ENCODE peak calls at places on chromosomes 6 and 20, in five cellular contexts. T is germinal center, E is AG08396, H is NCI-H2171 treated with DMSO at 0.1 percent for 48 hours, U is cardiac muscle cell. Z is an unnamed sample.
A peak's percentile ranks its signal among the peaks of the same experiment; 100 is the strongest.

GRCh38 chr6:150712502-150713252 is 113.0 kb downstream of the PLEKHG1 start:
- DNase-seq in H (no peak), T (no peak), U (no peak), E (no peak), Z (no peak)

GRCh38 chr6:24775520-24776058 is 852 bp downstream of the GMNN start:
- DNase-seq in U (peak; percentile 44), H (no peak), T (no peak), E (peak; percentile 39), Z (no peak)

GRCh38 chr20:25242231-25242630 is 5.7 kb upstream of the PYGB start:
- DNase-seq in H (no peak), U (no peak), T (no peak), E (no peak), Z (no peak)

GRCh38 chr6:36595168-36595818 is 1.1 kb downstream of the SRSF3 start:
- DNase-seq in T (no peak), H (peak; percentile 45), U (peak; percentile 53), E (peak; percentile 26), Z (no peak)

GRCh38 chr6:33199687-33200233 is 705 bp downstream of the RXRB start:
- DNase-seq in H (peak; percentile 75), T (peak; percentile 77), E (peak; percentile 68), U (peak; percentile 85), Z (no peak)

GRCh38 chr20:45907219-45907948 is 4.6 kb downstream of the PLTP start:
- DNase-seq in E (no peak), T (no peak), H (no peak), U (no peak), Z (no peak)

GRCh38 chr6:119351005-119351394 is 1.4 kb upstream of the MAN1A1 start:
- DNase-seq in E (peak; percentile 45), U (no peak), H (peak; percentile 44), T (no peak), Z (peak; percentile 54)

GRCh38 chr6:20056350-20056992 is 155.8 kb downstream of the MBOAT1 start:
- DNase-seq in H (peak; percentile 77), U (peak; percentile 79), E (peak; percentile 46), T (no peak), Z (no peak)

GRCh38 chr6:29730575-29731126 is 7.4 kb downstream of the HLA-F start:
- DNase-seq in U (no peak), E (no peak), T (no peak), H (no peak), Z (no peak)

GRCh38 chr6:107867302-107867615 is 43.1 kb upstream of the SCML4 start:
- DNase-seq in T (no peak), E (no peak), H (no peak), U (no peak), Z (no peak)

GRCh38 chr20:19026901-19027644 is 185.4 kb upstream of the SLC24A3 start:
- DNase-seq in U (no peak), E (no peak), H (peak; percentile 24), T (no peak), Z (no peak)

GRCh38 chr6:84768442-84769174 is 4.2 kb upstream of the TBX18 start:
- DNase-seq in E (no peak), U (no peak), T (no peak), H (no peak), Z (no peak)

GRCh38 chr6:38415231-38416005 is 224.3 kb downstream of the BTBD9 start:
- DNase-seq in H (no peak), E (no peak), T (no peak), U (no peak), Z (no peak)

GRCh38 chr6:19892250-19892649 is 55.1 kb downstream of the ID4 start:
- DNase-seq in E (no peak), H (peak; percentile 94), T (no peak), U (no peak), Z (no peak)

GRCh38 chr20:51450984-51451383 is 91.5 kb downstream of the NFATC2 start:
- DNase-seq in U (no peak), H (no peak), E (no peak), T (no peak), Z (no peak)

GRCh38 chr20:44746367-44747165 is 901 bp downstream of the KCNK15 start:
- DNase-seq in H (peak; percentile 97), T (no peak), E (no peak), U (no peak), Z (no peak)

GRCh38 chr6:13814938-13815575 is 700 bp upstream of the MCUR1 start:
- DNase-seq in T (no peak), H (no peak), U (peak; percentile 12), E (no peak), Z (no peak)

GRCh38 chr20:58514321-58515239 is 619 bp downstream of the APCDD1L start:
- DNase-seq in U (peak; percentile 12), H (no peak), E (peak; percentile 33), T (no peak), Z (no peak)

GRCh38 chr6:169320013-169320412 is 66.4 kb upstream of the THBS2 start:
- DNase-seq in U (no peak), T (no peak), H (no peak), E (peak; percentile 53), Z (no peak)

GRCh38 chr6:29680416-29680815 is 536 bp downstream of the ZFP57 start:
- DNase-seq in E (no peak), H (no peak), U (no peak), T (no peak), Z (no peak)

GRCh38 chr20:48875233-48875913 is 46.1 kb upstream of the ARFGEF2 start:
- DNase-seq in E (no peak), H (peak; percentile 80), T (no peak), U (no peak), Z (no peak)

GRCh38 chr6:18656506-18656905 is 269.4 kb downstream of the RNF144B start:
- DNase-seq in H (peak; percentile 67), T (no peak), U (no peak), E (no peak), Z (no peak)

GRCh38 chr6:168219167-168219566 is 100.4 kb downstream of the DACT2 start:
- DNase-seq in T (no peak), E (no peak), H (no peak), U (no peak), Z (no peak)

GRCh38 chr20:50438986-50439407 is 71.2 kb upstream of the PTPN1 start:
- DNase-seq in E (peak; percentile 15), T (no peak), H (peak; percentile 74), U (no peak), Z (no peak)

GRCh38 chr6:135310291-135310690 is 129.2 kb downstream of the MYB start:
- DNase-seq in T (peak; percentile 7), H (peak; percentile 48), E (no peak), U (no peak), Z (no peak)

GRCh38 chr6:157219201-157220200 is 103.8 kb downstream of the TMEM242 start:
- DNase-seq in H (no peak), U (no peak), T (no peak), E (no peak), Z (no peak)

GRCh38 chr20:50645253-50646068 is 45.9 kb downstream of the RIPOR3 start:
- DNase-seq in U (peak; percentile 60), E (peak; percentile 92), H (no peak), T (no peak), Z (peak; percentile 27)

GRCh38 chr6:83270971-83271714 is 78.0 kb downstream of the RWDD2A start:
- DNase-seq in E (peak; percentile 38), H (no peak), U (no peak), T (no peak), Z (no peak)

GRCh38 chr6:131982740-131983259 is 31.6 kb upstream of the CCN2 start:
- DNase-seq in H (no peak), U (no peak), T (no peak), E (peak; percentile 45), Z (no peak)

GRCh38 chr6:108492131-108492766 is 68.5 kb upstream of the FOXO3 start:
- DNase-seq in H (peak; percentile 49), U (peak; percentile 22), T (peak; percentile 24), E (peak; percentile 33), Z (peak; percentile 7)

GRCh38 chr6:11514672-11515071 is 22.9 kb upstream of the TMEM170B start:
- DNase-seq in E (no peak), U (no peak), H (no peak), T (no peak), Z (no peak)

GRCh38 chr6:16491666-16492322 is 253.4 kb downstream of the GMPR start:
- DNase-seq in T (no peak), E (no peak), H (no peak), U (no peak), Z (no peak)

GRCh38 chr6:52994031-52994788 is 874 bp downstream of the GSTA4 start:
- DNase-seq in U (peak; percentile 35), E (peak; percentile 26), H (no peak), T (no peak), Z (no peak)

GRCh38 chr6:161161889-161162624 is 111.8 kb downstream of the AGPAT4 start:
- DNase-seq in H (no peak), T (no peak), E (peak; percentile 44), U (no peak), Z (no peak)

GRCh38 chr6:155528982-155529453 is 73.4 kb upstream of the NOX3 start:
- DNase-seq in E (peak; percentile 68), U (no peak), H (no peak), T (peak; percentile 6), Z (no peak)

GRCh38 chr20:5078399-5078958 is 41.3 kb downstream of the PCNA start:
- DNase-seq in U (no peak), H (no peak), T (peak; percentile 84), E (peak; percentile 62), Z (no peak)

Z was measured in DMS 273 treated with DMSO at 0.1 percent for 48 hours.